ENCODE peak calls at places on chromosomes 3 and 15, in four cellular contexts. T is mesendoderm, C is endodermal cell, E is IMR-90. G is an unnamed sample. For H3K36me3, the result is how much of the 10 kb centered on the place peaks cover.

GRCh38 chr15:99310745-99311144 is 59.5 kb downstream of the LRRC28 start:
- DNase-seq in T (no peak), E (no peak), C (no peak), G (no peak)

GRCh38 chr15:74950078-74951000 is 6.2 kb downstream of the RPP25 start:
- DNase-seq in E (peak), T (peak), C (peak), G (peak)

GRCh38 chr3:108970561-108970960 is 16.9 kb upstream of the GUCA1C start:
- DNase-seq in E (no peak), T (no peak), C (no peak), G (peak)

GRCh38 chr3:129567176-129567705 is 24.3 kb downstream of the H1-8 start:
- DNase-seq in C (no peak), E (no peak), T (no peak), G (no peak)

GRCh38 chr15:58556541-58556940 is 124.8 kb downstream of the LIPC start:
- DNase-seq in C (no peak), T (no peak), E (no peak), G (no peak)

GRCh38 chr3:59306436-59306835 is 256.6 kb upstream of the CFAP20DC start:
- DNase-seq in C (no peak), T (no peak), E (no peak), G (no peak)

GRCh38 chr3:61530355-61530754 is 31.0 kb upstream of the PTPRG start:
- DNase-seq in E (peak), T (peak), C (peak), G (peak)

GRCh38 chr3:29612536-29612935 is 331.7 kb downstream of the RBMS3 start:
- DNase-seq in E (no peak), C (no peak), T (no peak), G (no peak)

GRCh38 chr3:37922721-37923575 is 61.3 kb downstream of the CTDSPL start:
- DNase-seq in T (no peak), C (no peak), E (peak), G (no peak)

GRCh38 chr3:125077864-125078263 is 22.1 kb upstream of the HEG1 start:
- DNase-seq in T (no peak), C (no peak), E (no peak), G (no peak)

GRCh38 chr3:27532426-27532825 is 48.2 kb upstream of the SLC4A7 start:
- DNase-seq in C (peak), E (no peak), T (peak), G (peak)

GRCh38 chr3:123447749-123448502 is 964 bp downstream of the ADCY5 start:
- DNase-seq in C (peak), T (peak), E (no peak), G (peak)

GRCh38 chr15:45642203-45642932 is 7.5 kb downstream of the SQOR start:
- DNase-seq in C (no peak), E (peak), T (peak), G (no peak)

GRCh38 chr3:133408961-133409360 is 9.1 kb downstream of the BFSP2 start:
- DNase-seq in T (no peak), C (no peak), E (peak), G (no peak)

GRCh38 chr3:118628704-118629341 is 405.8 kb downstream of the IGSF11 start:
- DNase-seq in T (peak), C (peak), E (peak), G (peak)

GRCh38 chr15:98226578-98226977 is 266.1 kb downstream of the ARRDC4 start:
- DNase-seq in C (no peak), T (no peak), E (no peak), G (no peak)

GRCh38 chr3:40324621-40325020 is 15.1 kb downstream of the EIF1B start:
- DNase-seq in T (no peak), E (no peak), C (no peak), G (no peak)

GRCh38 chr3:124688580-124689454 is 41.4 kb upstream of the UMPS start:
- DNase-seq in T (peak), C (peak), E (peak), G (peak)

GRCh38 chr3:195096484-195097330 is 174.3 kb downstream of the XXYLT1 start:
- DNase-seq in T (no peak), C (no peak), E (no peak), G (no peak)

GRCh38 chr15:60573936-60574335 is 95.0 kb upstream of the ICE2 start:
- DNase-seq in T (no peak), E (no peak), C (no peak), G (no peak)

GRCh38 chr3:160040181-160040580 is 51.5 kb downstream of the IL12A start:
- DNase-seq in C (no peak), E (peak), T (no peak), G (no peak)

GRCh38 chr3:43001094-43001553 is 22.0 kb downstream of the GASK1A start:
- DNase-seq in T (no peak), C (no peak), E (peak), G (no peak)

GRCh38 chr3:111210866-111211564 is 139.4 kb downstream of the NECTIN3 start:
- DNase-seq in E (peak), T (peak), C (peak), G (peak)

GRCh38 chr15:64688770-64689169 is 86.6 kb downstream of the RBPMS2 start:
- DNase-seq in T (no peak), E (no peak), C (no peak), G (no peak)

GRCh38 chr3:43871627-43872245 is 181.0 kb downstream of the ABHD5 start:
- DNase-seq in C (peak), T (no peak), E (no peak), G (no peak)

GRCh38 chr3:32238816-32239637 is 547 bp downstream of the CMTM8 start:
- DNase-seq in C (peak), E (peak), T (peak), G (no peak)

GRCh38 chr3:131535131-131535530 is 32.4 kb upstream of the MRPL3 start:
- DNase-seq in C (no peak), E (peak), T (no peak), G (no peak)

GRCh38 chr3:194472290-194472920 is 14.4 kb downstream of the ATP13A3 start:
- DNase-seq in C (no peak), E (peak), T (peak), G (peak)

GRCh38 chr15:67063689-67064606 is 1.5 kb upstream of the SMAD3 start:
- DNase-seq in T (peak), E (peak), C (peak), G (peak)
- H3K9ac ChIP-seq in T (peak), E (peak), C (peak), G (no peak)

DNA sequence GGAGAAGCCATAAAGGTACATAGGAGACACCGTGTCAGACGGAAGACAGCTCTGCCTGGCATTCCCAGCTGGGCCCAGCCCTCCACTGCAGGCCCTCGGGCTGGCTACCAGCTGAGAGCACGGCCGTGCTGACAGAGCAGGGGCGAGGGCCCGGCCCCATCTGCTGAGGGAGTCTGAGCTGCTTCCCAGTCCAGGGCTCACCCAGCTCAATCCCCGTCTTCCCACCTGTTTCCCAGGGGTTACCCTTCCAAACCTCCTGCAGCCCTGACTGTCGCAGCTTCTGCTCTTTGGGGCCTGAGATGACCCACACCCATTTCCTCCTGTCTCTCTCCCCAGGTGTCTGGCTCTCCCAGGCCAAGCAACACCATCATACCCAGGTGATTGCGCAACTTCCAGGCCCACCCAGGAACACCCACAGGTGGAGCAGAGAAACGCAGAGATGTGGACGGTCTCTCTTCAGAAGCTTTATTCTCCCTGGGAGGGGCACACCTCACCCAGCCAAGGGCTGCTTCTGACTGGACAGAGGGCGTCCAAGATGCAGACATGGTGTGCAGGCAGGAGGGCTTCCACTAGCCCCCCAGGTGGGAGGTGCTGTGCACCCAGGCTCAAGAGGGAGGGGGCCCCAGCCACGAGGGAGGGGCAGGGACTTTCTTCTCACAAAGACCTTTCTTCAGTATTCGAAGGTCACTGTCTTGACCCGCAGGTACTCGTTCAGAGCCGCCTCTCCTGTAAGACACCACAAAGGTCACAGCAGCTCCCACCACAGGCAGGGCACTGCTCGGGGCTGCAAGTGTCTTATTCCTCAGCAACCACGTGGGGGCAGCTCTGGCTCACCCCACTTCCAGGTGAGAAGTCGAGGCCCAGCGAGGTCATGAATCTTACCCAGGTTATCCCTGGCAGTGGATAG is 19.4 kb upstream of the SLC41A3 start:
- DNase-seq in C (peak), E (no peak), T (peak), G (peak)
- H3K36me3 ChIP-seq in C (under half), E (under half), T (under half), G (under half)

GRCh38 chr3:52468336-52468735 is 12.9 kb downstream of the NISCH start:
- DNase-seq in C (no peak), E (no peak), T (no peak), G (no peak)
- H3K27ac ChIP-seq in C (no peak), E (no peak), T (no peak), G (no peak)

DNA sequence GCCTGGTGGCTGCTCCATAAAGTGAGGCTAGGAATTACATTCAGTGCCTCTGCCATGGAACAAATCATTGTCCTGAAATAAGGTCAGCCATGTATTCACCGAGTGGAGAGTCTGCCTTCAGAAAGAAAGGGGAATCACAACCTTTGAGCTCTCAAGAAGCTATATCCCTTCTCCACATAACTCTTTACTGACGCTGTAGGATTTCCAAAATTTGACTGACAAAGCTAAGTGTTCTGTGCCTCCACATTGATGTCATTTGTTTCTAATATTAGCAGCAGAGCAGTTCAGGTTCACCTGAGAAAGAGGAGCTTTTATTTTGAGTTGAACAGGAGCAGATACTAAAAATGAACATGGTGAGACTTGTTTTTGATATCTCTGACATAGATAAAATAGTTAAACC is 137.2 kb downstream of the SSR3 start:
- DNase-seq in C (no peak), E (no peak), T (no peak), G (no peak)
- H3K9ac ChIP-seq in C (no peak), E (no peak), T (no peak), G (no peak)

DNA sequence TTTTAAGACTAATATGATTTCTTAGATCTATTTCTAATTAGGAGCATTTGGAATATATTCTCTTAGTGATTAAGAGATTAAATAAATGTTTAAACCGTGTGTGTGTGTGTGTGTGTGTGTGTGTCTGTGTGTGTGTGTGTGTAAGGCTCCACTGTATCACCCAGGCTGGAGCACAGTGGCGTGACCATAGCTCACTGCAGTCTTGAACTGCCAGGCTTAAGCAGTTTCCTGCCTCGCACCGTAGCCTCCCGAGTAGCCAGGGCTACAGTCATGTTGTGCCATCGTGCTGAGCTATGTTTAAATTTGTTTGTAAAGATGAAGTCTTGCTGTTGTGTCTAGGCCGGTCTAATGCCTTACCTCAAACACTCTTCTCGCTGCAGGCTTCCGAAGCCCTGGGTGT is 109.4 kb downstream of the KLHL25 start:
- DNase-seq in C (no peak), T (no peak), E (no peak), G (no peak)
- H3K36me3 ChIP-seq in C (half or more), T (under half), E (under half), G (under half)

DNA sequence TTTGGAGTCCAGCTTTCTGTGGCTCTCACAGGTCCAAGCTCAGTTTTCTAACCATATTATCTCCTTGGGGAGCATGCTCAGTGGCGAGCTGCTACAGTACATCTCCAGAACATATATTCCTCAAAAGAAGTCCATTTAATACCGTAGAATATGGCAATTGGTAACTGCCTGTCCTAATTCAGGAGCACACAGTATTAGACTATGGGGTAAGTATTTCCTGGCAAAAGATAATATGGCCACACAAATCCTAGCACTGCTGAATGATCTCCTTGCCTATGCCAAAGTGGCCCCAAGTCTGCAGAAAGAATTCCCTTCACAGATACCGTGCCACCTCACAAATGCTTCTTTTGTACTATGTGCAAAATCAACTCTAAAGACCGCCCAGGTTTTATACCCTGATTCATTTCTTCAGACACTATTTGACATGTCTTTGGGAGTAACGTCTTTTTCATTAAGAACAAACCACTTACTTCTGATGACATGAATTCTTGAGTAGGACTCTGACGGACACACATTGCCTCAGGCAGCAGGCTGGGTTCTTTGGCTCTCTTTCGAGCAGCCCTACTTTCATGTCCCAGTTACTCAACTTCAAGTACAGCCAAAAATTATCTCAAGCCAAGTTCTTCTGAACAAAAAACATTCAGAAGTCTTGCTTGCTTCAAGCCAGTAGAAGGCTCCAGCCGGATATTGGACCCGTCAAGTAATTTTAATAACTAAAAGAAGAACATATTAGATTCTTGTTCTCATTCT is 368.3 kb upstream of the DCBLD2 start:
- DNase-seq in C (no peak), E (no peak), T (no peak), G (no peak)
- H3K27ac ChIP-seq in C (no peak), E (no peak), T (no peak), G (no peak)

GRCh38 chr3:101779047-101779807 is at the start of gene NXPE3:
- DNase-seq in T (peak), C (peak), E (peak), G (peak)
- H3K9ac ChIP-seq in T (peak), C (no peak), E (peak), G (no peak)

GRCh38 chr15:42730135-42730534 is 6.8 kb downstream of the CDAN1 start:
- DNase-seq in T (no peak), C (no peak), E (no peak), G (no peak)
- H3K36me3 ChIP-seq in T (under half), C (half or more), E (half or more), G (under half)

DNA sequence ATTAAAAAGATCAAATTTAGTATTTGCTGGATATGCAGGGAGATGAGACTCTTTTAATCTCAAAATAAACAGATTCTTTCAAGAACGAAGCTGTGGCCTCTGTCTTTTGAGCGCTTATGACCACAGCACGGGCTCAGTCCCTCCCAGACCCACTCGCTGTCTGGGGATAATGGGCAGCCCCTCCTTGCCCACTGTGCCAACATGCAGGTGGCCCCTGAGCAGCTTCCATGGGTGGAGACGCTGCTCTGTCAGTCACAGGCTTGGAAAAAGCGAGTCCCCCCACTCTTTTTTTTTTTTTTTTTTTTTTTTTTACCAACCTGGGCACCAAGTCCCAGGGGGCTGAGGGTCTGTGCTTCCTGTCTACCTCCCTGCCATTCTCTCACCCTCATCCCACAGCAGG is 150.9 kb downstream of the LRRK1 start:
- DNase-seq in E (no peak), C (no peak), T (no peak), G (no peak)
- H3K27ac ChIP-seq in E (peak), C (peak), T (peak), G (no peak)